ENCODE peak calls at places on chromosomes 12 and 14, in nine cellular contexts. T is RWPE2; J is effector CD4-positive, alpha-beta T cell; H is activated CD4-positive, alpha-beta T cell treated with anti-CD3 and anti-CD28 coated beads, Interleukin-2, amount 50 U/mL, for 48 hours; Z is activated T-cell treated with anti-CD3 and anti-CD28 coated beads, Interleukin-2, amount 50 U/mL, for 48 hours; M is H9; C is activated T-helper 1 cell treated with anti-CD3 and anti-CD28 coated beads, Interleukin-2, amount 50 U/mL, for 16 hours; V is T-helper 17 cell; W is mesothelial cell of epicardium. B is an unnamed sample.

GRCh38 chr12:54191550-54192022 is 2.8 kb upstream of the SMUG1 start:
- DNase-seq in T (no peak), J (peak), H (peak), Z (peak), M (peak), C (peak), V (peak), W (peak), B (peak)

GRCh38 chr14:63922696-63923421 is 70.1 kb downstream of the SYNE2 start:
- DNase-seq in T (peak), J (no peak), H (no peak), Z (no peak), M (no peak), C (no peak), V (no peak), W (no peak), B (no peak)

GRCh38 chr14:61257469-61258057 is 23.6 kb downstream of the TMEM30B start:
- DNase-seq in T (no peak), J (no peak), H (no peak), Z (no peak), M (no peak), C (no peak), V (no peak), W (no peak), B (no peak)

GRCh38 chr12:84791444-84791843 is 121.2 kb downstream of the SLC6A15 start:
- DNase-seq in T (no peak), J (no peak), H (no peak), Z (no peak), M (no peak), C (no peak), V (no peak), W (no peak), B (no peak)

GRCh38 chr12:64252708-64253107 is 30.6 kb upstream of the KICS2 start:
- DNase-seq in T (no peak), J (no peak), H (no peak), Z (no peak), M (no peak), C (no peak), V (no peak), W (no peak), B (no peak)

GRCh38 chr12:22856120-22856699 is 231.2 kb downstream of the ETNK1 start:
- DNase-seq in T (no peak), J (no peak), H (no peak), Z (no peak), M (no peak), C (no peak), V (no peak), W (no peak), B (no peak)

GRCh38 chr12:118714051-118714460 is 267.3 kb upstream of the SRRM4 start:
- DNase-seq in T (no peak), J (no peak), H (peak), Z (peak), M (peak), C (no peak), V (no peak), W (no peak), B (peak)

GRCh38 chr12:116295327-116296263 is 18.1 kb upstream of the MED13L start:
- DNase-seq in T (no peak), J (no peak), H (no peak), Z (no peak), M (no peak), C (no peak), V (no peak), W (no peak), B (no peak)

GRCh38 chr14:23481362-23481970 is 12.0 kb downstream of the NGDN start:
- DNase-seq in T (no peak), J (no peak), H (no peak), Z (no peak), M (no peak), C (no peak), V (no peak), W (no peak), B (no peak)

GRCh38 chr12:24728366-24728765 is 220.5 kb downstream of the BCAT1 start:
- DNase-seq in T (no peak), J (no peak), H (no peak), Z (no peak), M (no peak), C (no peak), V (no peak), W (no peak), B (peak)

GRCh38 chr12:1044697-1045096 is 53.7 kb downstream of the ERC1 start:
- DNase-seq in T (no peak), J (no peak), H (no peak), Z (no peak), M (no peak), C (no peak), V (no peak), W (no peak), B (no peak)

GRCh38 chr14:76810953-76811400 is 1.7 kb downstream of the ANGEL1 start:
- DNase-seq in T (no peak), J (no peak), H (peak), Z (peak), M (no peak), C (no peak), V (no peak), W (no peak), B (peak)

GRCh38 chr12:84874125-84874824 is 38.3 kb downstream of the SLC6A15 start:
- DNase-seq in T (no peak), J (no peak), H (no peak), Z (no peak), M (no peak), C (no peak), V (no peak), W (no peak), B (no peak)

GRCh38 chr14:105322791-105323556 is 8.4 kb downstream of the PACS2 start:
- DNase-seq in T (peak), J (no peak), H (no peak), Z (no peak), M (peak), C (no peak), V (no peak), W (no peak), B (no peak)

GRCh38 chr14:47485421-47485820 is 190.0 kb downstream of the MDGA2 start:
- DNase-seq in T (no peak), J (no peak), H (no peak), Z (no peak), M (peak), C (no peak), V (no peak), W (no peak), B (no peak)

GRCh38 chr12:601976-602699 is 61.1 kb downstream of the NINJ2 start:
- DNase-seq in T (no peak), J (no peak), H (no peak), Z (no peak), M (no peak), C (no peak), V (no peak), W (no peak), B (no peak)

GRCh38 chr14:63752449-63753169 is 24.7 kb upstream of the SGPP1 start:
- DNase-seq in T (peak), J (no peak), H (no peak), Z (no peak), M (no peak), C (no peak), V (no peak), W (no peak), B (no peak)

GRCh38 chr12:94239332-94239731 is 91.0 kb downstream of the PLXNC1 start:
- DNase-seq in T (no peak), J (no peak), H (no peak), Z (no peak), M (no peak), C (no peak), V (no peak), W (no peak), B (no peak)

GRCh38 chr12:67531519-67531918 is 117.0 kb upstream of the DYRK2 start:
- DNase-seq in T (no peak), J (no peak), H (no peak), Z (no peak), M (no peak), C (no peak), V (no peak), W (no peak), B (no peak)